ENCODE peak calls at places on chromosome 7, in six cellular contexts. Q is HepG2, O is transverse colon, D is A549, X is esophagus muscularis mucosa, Z is suprapubic skin. F is an unnamed sample.

GRCh38 chr7:155219947-155220769 is 77.5 kb upstream of the INSIG1 start:
- DNase-seq in Q (no peak), O (no peak), Z (peak), D (no peak), X (no peak), F (no peak)

GRCh38 chr7:114255404-114255841 is 159.2 kb upstream of the FOXP2 start:
- DNase-seq in Z (no peak), X (no peak), Q (no peak), O (peak), D (no peak), F (no peak)

GRCh38 chr7:37765872-37766525 is 82.4 kb upstream of the NME8 start:
- DNase-seq in O (no peak), D (no peak), Z (no peak), Q (no peak), X (no peak), F (no peak)

GRCh38 chr7:115267503-115267902 is 345.6 kb downstream of the MDFIC start:
- DNase-seq in O (no peak), Q (no peak), Z (no peak), X (no peak), D (no peak), F (no peak)

GRCh38 chr7:42493436-42494198 is 256.6 kb upstream of the GLI3 start:
- DNase-seq in X (peak), O (peak), Q (no peak), D (peak), Z (peak), F (peak)

GRCh38 chr7:98802088-98802780 is 67.6 kb downstream of the TMEM130 start:
- DNase-seq in O (peak), Z (no peak), Q (peak), X (no peak), D (peak), F (peak)

GRCh38 chr7:125396466-125397151 is 467.0 kb upstream of the POT1 start:
- DNase-seq in O (no peak), Q (no peak), D (no peak), X (no peak), Z (no peak), F (no peak)

GRCh38 chr7:7745258-7745657 is 26.9 kb upstream of the RPA3 start:
- DNase-seq in Z (no peak), Q (no peak), D (no peak), X (no peak), O (no peak), F (no peak)

GRCh38 chr7:1137517-1138167 is 22.4 kb downstream of the ZFAND2A start:
- DNase-seq in Q (no peak), D (peak), X (no peak), Z (no peak), O (no peak), F (no peak)

GRCh38 chr7:32357535-32358277 is 132.5 kb downstream of the LSM5 start:
- DNase-seq in D (peak), O (no peak), X (peak), Q (no peak), Z (no peak), F (no peak)

GRCh38 chr7:151941009-151941408 is 15.2 kb upstream of the GALNTL5 start:
- DNase-seq in Q (no peak), Z (no peak), D (no peak), O (no peak), X (no peak), F (no peak)

GRCh38 chr7:129569811-129570215 is 41.7 kb upstream of the NRF1 start:
- DNase-seq in X (no peak), Z (no peak), D (peak), Q (peak), O (peak), F (no peak)

GRCh38 chr7:921581-922333 is 32.7 kb downstream of the ADAP1 start:
- DNase-seq in Q (no peak), Z (peak), X (no peak), D (no peak), O (peak), F (peak)

GRCh38 chr7:70387197-70387596 is 744.7 kb upstream of the GALNT17 start:
- DNase-seq in Z (no peak), Q (no peak), D (no peak), O (no peak), X (no peak), F (no peak)

GRCh38 chr7:78939669-78940068 is 513.8 kb downstream of the MAGI2 start:
- DNase-seq in X (no peak), Z (no peak), D (no peak), O (no peak), Q (no peak), F (no peak)

GRCh38 chr7:158710651-158711102 is 6.1 kb upstream of the NCAPG2 start:
- DNase-seq in X (no peak), Q (no peak), D (no peak), Z (no peak), O (no peak), F (no peak)

DNA sequence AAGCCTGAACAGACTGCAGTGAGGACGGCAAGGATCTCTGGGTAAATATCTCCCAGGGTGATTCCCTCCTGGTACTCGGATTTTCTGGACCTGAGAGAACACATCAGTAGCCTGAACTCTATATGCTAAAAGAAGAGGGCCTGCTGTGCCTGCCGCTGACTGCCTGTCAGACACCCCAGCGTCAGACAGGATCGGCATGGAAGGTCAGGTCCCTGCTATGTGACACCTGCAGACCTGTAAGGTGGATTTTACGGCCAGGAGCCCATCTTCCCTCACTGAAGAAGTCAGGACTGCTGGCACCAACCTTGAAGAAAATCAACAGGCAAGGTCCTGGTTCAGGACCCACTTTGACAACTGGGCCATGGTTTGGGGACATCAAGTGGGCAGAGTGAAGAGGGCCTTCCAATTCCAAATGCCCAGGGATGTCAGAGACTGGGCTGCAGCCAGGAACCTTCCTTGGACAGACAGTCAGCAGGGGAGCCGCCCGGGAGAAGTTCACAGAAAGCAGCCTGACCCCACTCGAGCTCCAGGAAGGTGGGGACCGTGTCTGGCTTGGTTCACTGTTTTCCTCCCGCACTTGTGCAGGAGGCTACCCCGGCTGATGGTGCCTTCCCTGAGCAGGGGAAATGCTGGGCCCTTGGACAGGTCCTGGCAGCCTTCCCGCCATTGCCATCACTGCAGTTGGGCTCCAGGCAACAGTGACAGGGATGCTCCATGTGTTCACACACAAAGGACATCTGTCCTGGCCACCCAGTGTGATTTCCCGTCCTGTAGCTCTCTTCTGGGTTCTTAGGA is 91.8 kb upstream of the LANCL2 start:
- DNase-seq in Z (no peak), X (peak), O (no peak), D (no peak), Q (no peak), F (no peak)
- TF ChIP-seq CTCF in Z (no peak), X (no peak), O (no peak), D (no peak), Q (no peak), F (no peak)

GRCh38 chr7:25754751-25755150 is 397.2 kb upstream of the NFE2L3 start:
- DNase-seq in X (no peak), Q (no peak), D (no peak), O (no peak), Z (no peak), F (no peak)
- H3K4me3 ChIP-seq in X (no peak), Q (no peak), D (no peak), O (no peak), Z (no peak), F (no peak)

GRCh38 chr7:80785961-80786360 is 132.9 kb downstream of the SEMA3C start:
- DNase-seq in Z (no peak), O (no peak), D (no peak), Q (no peak), X (no peak), F (no peak)

GRCh38 chr7:80791509-80791929 is 127.3 kb downstream of the SEMA3C start:
- DNase-seq in D (no peak), Q (no peak), O (no peak), X (no peak), Z (no peak), F (no peak)

GRCh38 chr7:80795174-80795573 is 123.7 kb downstream of the SEMA3C start:
- DNase-seq in Q (no peak), X (no peak), O (no peak), D (no peak), Z (no peak), F (no peak)

GRCh38 chr7:80790877-80791276 is 128.0 kb downstream of the SEMA3C start:
- DNase-seq in Q (no peak), O (no peak), X (no peak), Z (no peak), D (no peak), F (no peak)
- TF ChIP-seq EP300 in Q (no peak), O (no peak), X (no peak), Z (no peak), D (no peak), F (no peak)

GRCh38 chr7:40721344-40721949 is 586.6 kb downstream of the SUGCT start:
- DNase-seq in X (no peak), Z (no peak), Q (no peak), O (no peak), D (no peak), F (no peak)

GRCh38 chr7:40723829-40724228 is 589.0 kb downstream of the SUGCT start:
- DNase-seq in O (no peak), D (no peak), Z (no peak), X (no peak), Q (no peak), F (no peak)

DNA sequence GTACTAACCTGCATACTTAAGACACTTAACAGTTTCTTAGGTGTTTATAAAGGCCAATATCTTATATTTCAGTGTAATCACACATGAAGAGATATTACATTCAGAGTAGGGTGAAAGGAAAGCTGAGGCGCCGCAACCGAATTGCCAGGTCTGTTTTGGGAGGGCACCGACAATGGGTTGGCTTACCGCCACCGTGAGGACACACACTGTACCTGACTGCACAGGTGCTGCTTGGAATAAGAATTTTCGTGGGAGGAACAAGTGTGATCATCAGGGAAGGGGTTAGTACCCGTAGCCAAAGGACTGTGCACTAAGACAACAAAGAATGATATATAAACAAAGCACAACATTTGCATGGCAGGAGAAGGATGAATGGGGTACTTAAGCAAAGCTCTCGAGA is 591.8 kb downstream of the SUGCT start:
- DNase-seq in D (no peak), X (no peak), O (no peak), Q (no peak), Z (no peak), F (no peak)
- TF ChIP-seq CTCF in D (no peak), X (no peak), O (no peak), Q (no peak), Z (no peak), F (no peak)

DNA sequence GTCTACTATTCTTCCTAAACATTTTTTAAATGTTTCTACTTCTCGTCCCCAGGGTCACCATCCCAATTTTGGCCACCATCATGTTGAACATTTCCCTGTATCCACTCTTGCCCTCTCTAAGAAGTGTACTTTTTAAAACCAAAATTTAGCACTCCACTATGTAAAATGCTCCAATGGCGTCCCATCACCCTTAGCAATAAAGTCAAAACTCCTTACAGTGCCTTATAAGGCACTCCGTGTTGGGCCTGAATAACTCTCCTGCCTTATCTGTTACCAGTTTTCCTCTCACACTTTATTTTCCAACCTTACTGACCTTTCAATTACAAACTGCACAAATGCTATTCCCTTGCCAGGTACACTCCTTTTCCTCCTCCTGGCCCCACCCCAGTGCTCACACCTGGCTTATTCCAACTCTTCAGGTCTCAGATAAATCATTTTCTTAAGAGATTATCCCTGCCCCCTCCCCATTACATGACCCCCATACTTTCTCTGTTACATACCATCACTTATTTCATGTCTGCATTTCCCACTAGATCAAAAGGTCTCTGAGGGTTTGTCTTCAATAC is 1.3 kb downstream of the TMEM168 start:
- DNase-seq in D (no peak), Z (no peak), X (no peak), Q (no peak), O (peak), F (no peak)
- H3K4me3 ChIP-seq in D (peak), Z (peak), X (peak), Q (peak), O (no peak), F (peak)

GRCh38 chr7:105353752-105354328 is 34.9 kb downstream of the SRPK2 start:
- DNase-seq in O (peak), X (no peak), D (no peak), Q (no peak), Z (no peak), F (peak)
- TF ChIP-seq EP300 in O (no peak), X (no peak), D (no peak), Q (no peak), Z (no peak), F (no peak)

GRCh38 chr7:49001610-49002033 is 77.3 kb downstream of the CDC14C start:
- DNase-seq in O (peak), X (no peak), D (peak), Z (no peak), Q (peak), F (no peak)
- TF ChIP-seq CTCF in O (peak), X (no peak), D (peak), Z (no peak), Q (peak), F (no peak)

GRCh38 chr7:90411510-90411909 is 8.2 kb downstream of the CLDN12 start:
- DNase-seq in Q (peak), O (no peak), Z (no peak), X (no peak), D (peak), F (no peak)
- H3K4me3 ChIP-seq in Q (no peak), O (no peak), Z (no peak), X (no peak), D (no peak), F (no peak)

GRCh38 chr7:135147341-135147898 is 452 bp upstream of the TMEM140 start:
- DNase-seq in Q (no peak), O (no peak), D (no peak), Z (no peak), X (no peak), F (no peak)
- TF ChIP-seq EP300 in Q (no peak), O (no peak), D (no peak), Z (no peak), X (no peak), F (peak)

F was measured in tibial nerve.